ENCODE peak calls at places on chromosomes 12 and 14, in five cellular contexts. C is non-pigmented ciliary epithelial cell, V is Kasumi-1, J is neural crest cell, S is midbrain. W is an unnamed sample.

GRCh38 chr12:132429932-132430643 is 59.9 kb upstream of the FBRSL1 start:
- DNase-seq in C (no peak), S (no peak), J (no peak), V (peak), W (no peak)

GRCh38 chr14:34699873-34700621 is 14.3 kb downstream of the CFL2 start:
- DNase-seq in C (no peak), J (no peak), S (no peak), V (no peak), W (no peak)

GRCh38 chr14:64857979-64858740 is 21.5 kb downstream of the SPTB start:
- DNase-seq in S (no peak), V (no peak), J (no peak), C (no peak), W (no peak)

GRCh38 chr12:109115758-109116610 is at the start of gene ACACB:
- DNase-seq in V (peak), J (no peak), S (peak), C (no peak), W (peak)

GRCh38 chr12:110687770-110688169 is 1.1 kb downstream of the HVCN1 start:
- DNase-seq in J (no peak), V (no peak), C (no peak), S (no peak), W (no peak)

GRCh38 chr12:29376118-29376517 is 4.9 kb downstream of the ERGIC2 start:
- DNase-seq in C (no peak), S (no peak), V (no peak), J (no peak), W (no peak)

GRCh38 chr12:110921262-110921661 is 883 bp upstream of the MYL2 start:
- DNase-seq in J (no peak), S (no peak), V (no peak), C (no peak), W (no peak)

GRCh38 chr14:89237923-89238529 is 179.0 kb downstream of the FOXN3 start:
- DNase-seq in V (peak), S (no peak), C (no peak), J (no peak), W (no peak)

GRCh38 chr12:5453471-5453870 is 21.6 kb downstream of the NTF3 start:
- DNase-seq in C (no peak), V (no peak), J (no peak), S (no peak), W (no peak)

GRCh38 chr12:76915381-76916169 is 36.8 kb upstream of the CSRP2 start:
- DNase-seq in S (no peak), C (no peak), J (no peak), V (no peak), W (no peak)

GRCh38 chr14:63563370-63564026 is 20.3 kb upstream of the PPP2R5E start:
- DNase-seq in V (no peak), S (no peak), C (no peak), J (no peak), W (no peak)

GRCh38 chr14:51818748-51819386 is 41.5 kb upstream of the GNG2 start:
- DNase-seq in J (no peak), C (no peak), S (no peak), V (no peak), W (no peak)

GRCh38 chr12:54337854-54338650 is 13.1 kb downstream of the COPZ1 start:
- DNase-seq in V (no peak), J (no peak), C (no peak), S (no peak), W (no peak)

GRCh38 chr12:49951411-49952105 is 1.0 kb downstream of the AQP2 start:
- DNase-seq in C (no peak), S (no peak), J (no peak), V (no peak), W (no peak)

GRCh38 chr12:131892711-131893604 is 1.5 kb upstream of the ULK1 start:
- DNase-seq in C (no peak), S (peak), J (no peak), V (no peak), W (peak)

W was measured in uterus.